ENCODE peak calls at places on chromosome 19, in nine cellular contexts. V, W, P, Q, S, D, T, G and L are unnamed samples.

GRCh38 chr19:51431124-51431523 is 13.7 kb upstream of the SIGLEC10 start:
- DNase-seq in V (no peak), W (no peak), P (no peak), Q (no peak), S (no peak), D (no peak), T (no peak), G (no peak), L (no peak)

GRCh38 chr19:49855676-49856573 is 5.0 kb downstream of the PTOV1 start:
- DNase-seq in V (no peak), W (no peak), P (peak), Q (no peak), S (no peak), D (no peak), T (no peak), G (no peak), L (peak)

GRCh38 chr19:3249408-3249807 is 24.9 kb downstream of the CELF5 start:
- DNase-seq in V (no peak), W (no peak), P (no peak), Q (no peak), S (peak), D (no peak), T (no peak), G (no peak), L (no peak)

GRCh38 chr19:50669319-50670101 is 20.3 kb downstream of the C19orf81 start:
- DNase-seq in V (peak), W (no peak), P (peak), Q (no peak), S (peak), D (no peak), T (no peak), G (no peak), L (no peak)

GRCh38 chr19:2270572-2271515 is 11.1 kb downstream of the PEAK3 start:
- DNase-seq in V (peak), W (peak), P (peak), Q (peak), S (peak), D (peak), T (peak), G (peak), L (peak)

GRCh38 chr19:13169769-13170168 is 19.6 kb downstream of the IER2 start:
- DNase-seq in V (no peak), W (no peak), P (no peak), Q (no peak), S (no peak), D (no peak), T (no peak), G (peak), L (no peak)

GRCh38 chr19:17352608-17353280 is 15.4 kb downstream of the GTPBP3 start:
- DNase-seq in V (no peak), W (no peak), P (no peak), Q (no peak), S (no peak), D (no peak), T (peak), G (no peak), L (no peak)

GRCh38 chr19:2356036-2356646 is 3.9 kb upstream of the TMPRSS9 start:
- DNase-seq in V (no peak), W (no peak), P (no peak), Q (no peak), S (no peak), D (no peak), T (no peak), G (no peak), L (no peak)

GRCh38 chr19:50465986-50466771 is 10.1 kb upstream of the EMC10 start:
- DNase-seq in V (peak), W (no peak), P (no peak), Q (no peak), S (no peak), D (no peak), T (no peak), G (no peak), L (peak)

GRCh38 chr19:5642204-5642603 is 19.3 kb downstream of the SAFB start:
- DNase-seq in V (no peak), W (no peak), P (no peak), Q (no peak), S (no peak), D (no peak), T (no peak), G (no peak), L (no peak)

GRCh38 chr19:17555929-17556813 is 722 bp downstream of the COLGALT1 start:
- DNase-seq in V (peak), W (peak), P (peak), Q (no peak), S (peak), D (no peak), T (peak), G (peak), L (peak)

GRCh38 chr19:35090795-35091214 is 24.8 kb upstream of the FXYD3 start:
- DNase-seq in V (no peak), W (no peak), P (peak), Q (no peak), S (no peak), D (no peak), T (no peak), G (no peak), L (no peak)

GRCh38 chr19:16349551-16350171 is 25.0 kb downstream of the KLF2 start:
- DNase-seq in V (no peak), W (no peak), P (no peak), Q (no peak), S (no peak), D (no peak), T (no peak), G (no peak), L (no peak)

GRCh38 chr19:16343156-16343555 is 18.5 kb downstream of the KLF2 start:
- DNase-seq in V (no peak), W (no peak), P (no peak), Q (no peak), S (no peak), D (no peak), T (no peak), G (no peak), L (no peak)

GRCh38 chr19:16351133-16351809 is 26.6 kb downstream of the KLF2 start:
- DNase-seq in V (no peak), W (no peak), P (no peak), Q (no peak), S (no peak), D (no peak), T (no peak), G (no peak), L (no peak)

GRCh38 chr19:16345457-16345856 is 20.8 kb downstream of the KLF2 start:
- DNase-seq in V (no peak), W (no peak), P (no peak), Q (no peak), S (no peak), D (no peak), T (no peak), G (no peak), L (no peak)

GRCh38 chr19:16347706-16348105 is 23.1 kb downstream of the KLF2 start:
- DNase-seq in V (no peak), W (no peak), P (no peak), Q (no peak), S (no peak), D (no peak), T (no peak), G (no peak), L (no peak)
- H3K27ac ChIP-seq in V (no peak), W (no peak), P (no peak), Q (no peak), S (no peak), D (no peak), T (peak), G (peak), L (peak)

GRCh38 chr19:21751379-21751778 is 16.0 kb downstream of the ZNF100 start:
- DNase-seq in V (no peak), W (no peak), P (no peak), Q (no peak), S (no peak), D (no peak), T (no peak), G (no peak), L (no peak)
- TF ChIP-seq CTCF in V (no peak), W (no peak), P (no peak), Q (no peak), S (no peak), D (no peak), T (no peak), G (no peak), L (no peak)

DNA sequence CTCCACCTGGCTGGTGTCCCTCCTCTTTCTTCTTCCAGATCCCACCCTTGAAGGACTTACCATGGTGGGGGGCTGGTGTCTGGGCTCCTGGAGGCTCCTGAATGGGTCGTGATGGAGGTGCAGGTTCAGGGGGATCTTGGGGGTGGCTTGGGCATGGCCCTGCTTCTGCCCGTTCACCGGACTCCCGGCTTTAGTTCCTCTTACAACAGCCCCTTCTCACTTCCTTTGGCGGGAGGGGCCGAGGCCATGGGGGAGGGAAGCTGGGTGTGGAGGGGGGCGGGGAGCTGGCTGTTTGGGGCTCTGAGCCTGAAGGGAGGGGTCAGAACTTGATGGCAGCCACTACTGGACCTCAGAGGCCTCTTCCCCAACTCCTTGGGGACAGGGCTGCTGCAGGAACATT is at the start of gene MYO1F:
- DNase-seq in V (no peak), W (no peak), P (no peak), Q (no peak), S (peak), D (no peak), T (no peak), G (peak), L (peak)
- H3K27ac ChIP-seq in V (no peak), W (peak), P (no peak), Q (peak), S (no peak), D (no peak), T (no peak), G (no peak), L (peak)

GRCh38 chr19:940591-941291 is 14.9 kb downstream of the ARID3A start:
- DNase-seq in V (no peak), W (peak), P (peak), Q (peak), S (peak), D (peak), T (peak), G (peak), L (peak)
- TF ChIP-seq CTCF in V (no peak), W (no peak), P (no peak), Q (no peak), S (no peak), D (no peak), T (no peak), G (no peak), L (no peak)

GRCh38 chr19:11192957-11193939 is 4.1 kb downstream of the KANK2 start:
- DNase-seq in V (no peak), W (no peak), P (no peak), Q (no peak), S (no peak), D (no peak), T (no peak), G (no peak), L (no peak)
- H3K27ac ChIP-seq in V (no peak), W (no peak), P (no peak), Q (peak), S (peak), D (no peak), T (peak), G (peak), L (no peak)